ENCODE peak calls at places on chromosomes 12 and 14, in seven cellular contexts. One of them, this sample, is unnamed.

GRCh38 chr12:68240975-68241374 is 12.4 kb downstream of the IL22 start:
- DNase-seq in heart left ventricle: no peak
- DNase-seq in adrenal gland: peak
- DNase-seq in lower leg skin: no peak
- DNase-seq in HepG2: no peak
- DNase-seq in ovary: peak
- DNase-seq in thyroid gland: no peak
- DNase-seq in this sample: no peak

GRCh38 chr12:28780096-28780495 is 369.0 kb upstream of the FAR2 start:
- DNase-seq in adrenal gland: peak
- DNase-seq in ovary: no peak
- DNase-seq in thyroid gland: no peak
- DNase-seq in HepG2: peak
- DNase-seq in lower leg skin: no peak
- DNase-seq in heart left ventricle: no peak
- DNase-seq in this sample: peak

GRCh38 chr12:9406564-9407424 is 198.6 kb upstream of the PZP start:
- DNase-seq in lower leg skin: no peak
- DNase-seq in HepG2: no peak
- DNase-seq in ovary: no peak
- DNase-seq in adrenal gland: no peak
- DNase-seq in thyroid gland: no peak
- DNase-seq in heart left ventricle: no peak
- DNase-seq in this sample: no peak

GRCh38 chr14:74302160-74302628 is 540 bp downstream of the ABCD4 start:
- DNase-seq in heart left ventricle: no peak
- DNase-seq in lower leg skin: no peak
- DNase-seq in thyroid gland: peak
- DNase-seq in ovary: no peak
- DNase-seq in HepG2: peak
- DNase-seq in adrenal gland: no peak
- DNase-seq in this sample: peak

GRCh38 chr14:75823334-75823733 is 158.5 kb downstream of the TGFB3 start:
- DNase-seq in HepG2: no peak
- DNase-seq in thyroid gland: no peak
- DNase-seq in heart left ventricle: peak
- DNase-seq in ovary: no peak
- DNase-seq in adrenal gland: no peak
- DNase-seq in lower leg skin: no peak
- DNase-seq in this sample: no peak

GRCh38 chr12:113381237-113381636 is 22.4 kb downstream of the SDS start:
- DNase-seq in ovary: no peak
- DNase-seq in heart left ventricle: no peak
- DNase-seq in adrenal gland: no peak
- DNase-seq in HepG2: no peak
- DNase-seq in thyroid gland: no peak
- DNase-seq in lower leg skin: no peak
- DNase-seq in this sample: no peak

GRCh38 chr14:105059035-105059916 is 6.0 kb downstream of the GPR132 start:
- DNase-seq in HepG2: no peak
- DNase-seq in adrenal gland: no peak
- DNase-seq in thyroid gland: peak
- DNase-seq in ovary: no peak
- DNase-seq in heart left ventricle: no peak
- DNase-seq in lower leg skin: no peak
- DNase-seq in this sample: no peak

GRCh38 chr14:80350707-80351106 is 139.4 kb upstream of the DIO2 start:
- DNase-seq in ovary: no peak
- DNase-seq in HepG2: no peak
- DNase-seq in heart left ventricle: no peak
- DNase-seq in adrenal gland: no peak
- DNase-seq in thyroid gland: no peak
- DNase-seq in lower leg skin: no peak
- DNase-seq in this sample: no peak

GRCh38 chr14:36555998-36556743 is 26.2 kb downstream of the NKX2-8 start:
- DNase-seq in lower leg skin: no peak
- DNase-seq in HepG2: no peak
- DNase-seq in heart left ventricle: no peak
- DNase-seq in thyroid gland: no peak
- DNase-seq in ovary: no peak
- DNase-seq in adrenal gland: no peak
- DNase-seq in this sample: no peak

GRCh38 chr12:39505025-39505424 is 62.1 kb upstream of the KIF21A start:
- DNase-seq in HepG2: no peak
- DNase-seq in thyroid gland: no peak
- DNase-seq in lower leg skin: no peak
- DNase-seq in heart left ventricle: no peak
- DNase-seq in ovary: no peak
- DNase-seq in adrenal gland: no peak
- DNase-seq in this sample: no peak

GRCh38 chr12:29563636-29564035 is 66.2 kb upstream of the OVCH1 start:
- DNase-seq in HepG2: no peak
- DNase-seq in lower leg skin: no peak
- DNase-seq in ovary: no peak
- DNase-seq in thyroid gland: no peak
- DNase-seq in heart left ventricle: no peak
- DNase-seq in adrenal gland: peak
- DNase-seq in this sample: no peak

GRCh38 chr12:113005759-113006158 is 27.4 kb downstream of the OAS2 start:
- DNase-seq in adrenal gland: no peak
- DNase-seq in ovary: no peak
- DNase-seq in HepG2: no peak
- DNase-seq in lower leg skin: no peak
- DNase-seq in thyroid gland: no peak
- DNase-seq in heart left ventricle: no peak
- DNase-seq in this sample: peak

GRCh38 chr12:25830456-25830855 is 128.0 kb upstream of the RASSF8 start:
- DNase-seq in HepG2: no peak
- DNase-seq in adrenal gland: no peak
- DNase-seq in ovary: no peak
- DNase-seq in heart left ventricle: no peak
- DNase-seq in lower leg skin: no peak
- DNase-seq in thyroid gland: no peak
- DNase-seq in this sample: no peak

GRCh38 chr14:81252278-81252677 is 31.5 kb upstream of the GTF2A1 start:
- DNase-seq in ovary: no peak
- DNase-seq in adrenal gland: no peak
- DNase-seq in thyroid gland: no peak
- DNase-seq in HepG2: no peak
- DNase-seq in heart left ventricle: no peak
- DNase-seq in lower leg skin: no peak
- DNase-seq in this sample: no peak

GRCh38 chr14:46902837-46903236 is 251.3 kb upstream of the RPL10L start:
- DNase-seq in lower leg skin: no peak
- DNase-seq in thyroid gland: no peak
- DNase-seq in HepG2: no peak
- DNase-seq in ovary: no peak
- DNase-seq in adrenal gland: no peak
- DNase-seq in heart left ventricle: no peak
- DNase-seq in this sample: no peak

GRCh38 chr12:89949457-89950195 is 241.0 kb upstream of the ATP2B1 start:
- DNase-seq in adrenal gland: no peak
- DNase-seq in ovary: no peak
- DNase-seq in thyroid gland: no peak
- DNase-seq in HepG2: peak
- DNase-seq in heart left ventricle: no peak
- DNase-seq in lower leg skin: no peak
- DNase-seq in this sample: peak

GRCh38 chr14:92783813-92784431 is 10.2 kb upstream of the GOLGA5 start:
- DNase-seq in ovary: no peak
- DNase-seq in HepG2: peak
- DNase-seq in heart left ventricle: no peak
- DNase-seq in lower leg skin: no peak
- DNase-seq in thyroid gland: no peak
- DNase-seq in adrenal gland: no peak
- DNase-seq in this sample: no peak

DNA sequence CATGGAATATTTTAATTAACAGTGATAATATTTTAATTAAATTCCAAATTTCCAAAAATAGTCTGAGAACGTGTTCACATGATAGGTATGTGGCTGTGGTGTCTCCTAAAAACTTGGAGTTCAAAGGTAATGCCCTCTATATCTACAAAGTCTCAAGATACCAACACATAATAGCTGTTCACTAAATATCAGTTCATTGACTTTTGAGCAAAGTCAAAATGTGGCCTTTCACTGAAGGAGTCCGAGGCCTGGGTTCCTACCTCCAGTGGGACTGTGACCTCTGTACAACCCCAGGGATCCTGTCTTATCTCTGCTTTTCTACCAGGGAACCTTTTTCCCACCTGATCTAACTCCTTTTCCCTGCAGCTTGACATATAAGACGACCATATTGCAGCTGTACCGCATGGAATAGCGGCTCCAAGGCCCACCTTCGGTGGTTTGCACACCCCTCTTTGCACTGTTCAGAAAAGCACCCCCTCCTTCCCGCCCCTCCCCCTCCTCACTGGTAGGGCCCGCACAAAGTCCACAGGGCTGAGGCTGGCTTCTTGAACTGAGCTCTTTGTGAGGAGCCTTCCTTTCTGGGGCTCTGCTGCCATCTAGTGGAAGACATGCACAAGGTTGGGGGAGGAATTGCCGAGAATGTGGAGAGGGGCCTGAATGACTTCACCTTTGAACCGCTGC is 3.1 kb downstream of the CCND2 start:
- DNase-seq in adrenal gland: peak
- DNase-seq in thyroid gland: peak
- DNase-seq in ovary: peak
- DNase-seq in heart left ventricle: peak
- DNase-seq in lower leg skin: peak
- DNase-seq in HepG2: peak
- DNase-seq in this sample: peak
- TF ChIP-seq POLR2A in adrenal gland: peak
- TF ChIP-seq POLR2A in thyroid gland: peak
- TF ChIP-seq POLR2A in ovary: no peak
- TF ChIP-seq POLR2A in heart left ventricle: no peak
- TF ChIP-seq POLR2A in lower leg skin: no peak
- TF ChIP-seq POLR2A in HepG2: no peak
- TF ChIP-seq POLR2A in this sample: no peak

DNA sequence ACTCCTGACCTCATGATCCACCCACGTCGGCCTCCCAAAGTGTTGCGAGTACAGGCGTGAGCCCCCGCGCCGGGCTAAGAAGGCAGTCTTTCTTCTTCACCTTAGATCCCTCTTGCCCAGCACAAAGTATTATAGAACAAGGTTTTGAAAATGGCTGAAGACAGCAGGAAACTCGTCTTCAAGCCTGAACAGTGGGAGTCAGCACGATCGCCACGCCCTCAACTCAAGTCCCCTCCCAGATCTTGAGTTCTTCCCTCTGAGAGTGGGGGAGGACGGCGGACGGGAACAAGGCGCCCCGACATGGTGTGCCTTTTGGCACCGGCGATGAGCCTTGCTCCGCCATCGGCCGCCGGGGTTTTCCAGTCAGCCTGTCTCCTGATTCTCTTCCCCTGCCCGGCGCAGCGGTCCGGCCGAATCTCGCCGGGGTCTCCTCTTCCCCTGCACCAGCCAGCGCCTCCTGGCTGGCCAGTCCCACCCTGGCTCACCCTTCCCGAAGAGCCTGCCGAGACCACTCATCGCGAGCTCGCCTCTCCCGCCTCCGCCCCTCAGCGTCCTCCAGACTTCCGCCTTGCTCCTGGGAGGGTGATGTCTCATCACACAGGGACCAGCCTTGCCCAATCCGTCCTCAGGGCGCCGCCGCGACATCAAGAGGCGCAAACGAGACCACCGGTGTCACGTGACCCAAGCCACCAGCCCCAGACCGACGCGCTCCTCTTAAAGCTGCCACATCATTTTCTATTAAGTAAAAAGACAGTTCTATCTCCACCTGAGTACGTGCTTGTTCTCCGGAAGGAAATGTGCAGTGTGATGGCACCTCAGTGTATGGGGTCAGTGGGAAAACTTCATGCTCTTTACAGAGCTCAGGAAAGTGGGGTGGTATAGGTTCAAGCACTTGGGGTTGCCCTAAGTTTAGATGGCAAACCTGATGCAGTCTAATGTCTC is at the start of gene CHMP4A:
- DNase-seq in ovary: peak
- DNase-seq in heart left ventricle: peak
- DNase-seq in thyroid gland: peak
- DNase-seq in adrenal gland: peak
- DNase-seq in HepG2: peak
- DNase-seq in lower leg skin: peak
- DNase-seq in this sample: peak
- TF ChIP-seq POLR2A in ovary: peak
- TF ChIP-seq POLR2A in heart left ventricle: peak
- TF ChIP-seq POLR2A in thyroid gland: peak
- TF ChIP-seq POLR2A in adrenal gland: peak
- TF ChIP-seq POLR2A in HepG2: peak
- TF ChIP-seq POLR2A in lower leg skin: no peak
- TF ChIP-seq POLR2A in this sample: peak

DNA sequence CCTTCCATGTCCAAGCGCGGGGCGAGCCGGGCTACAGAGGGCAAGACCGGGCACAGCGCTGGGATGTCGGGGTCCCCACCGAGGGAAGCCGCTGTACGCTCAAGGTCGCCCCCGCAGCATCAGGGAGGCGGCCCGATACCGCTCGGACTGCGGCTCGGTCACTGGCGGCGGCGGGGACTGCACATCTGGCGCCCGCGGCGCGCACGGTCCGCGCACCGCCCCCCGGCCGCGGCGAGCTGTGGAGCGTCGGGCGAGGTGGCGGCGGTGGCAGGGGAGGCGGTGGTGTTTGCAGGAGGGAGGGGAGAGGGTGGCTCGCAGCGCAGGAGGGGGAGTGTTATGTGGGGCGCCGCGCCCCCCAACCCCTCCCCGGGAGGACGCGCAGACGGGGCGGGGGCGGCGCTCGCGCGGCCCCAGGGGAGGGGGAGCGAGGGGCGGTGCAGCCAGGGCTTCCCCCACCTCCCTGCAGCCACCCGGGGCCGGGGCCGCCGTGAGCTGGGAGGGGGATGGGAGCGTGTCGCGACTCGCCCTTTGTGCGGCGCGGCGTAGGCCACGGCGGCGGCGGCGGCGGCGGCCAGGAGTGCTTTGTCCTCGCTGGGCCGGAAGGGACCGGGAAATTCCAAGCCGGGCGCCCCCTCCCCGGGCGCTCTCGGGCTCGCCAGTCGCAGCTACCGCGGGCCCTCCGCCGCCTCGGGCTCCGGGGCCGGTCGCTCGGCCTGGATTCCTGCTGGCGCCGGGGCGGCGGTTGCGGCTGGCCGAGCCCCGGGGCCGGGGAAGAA is at the start of gene NUAK1:
- DNase-seq in thyroid gland: peak
- DNase-seq in lower leg skin: peak
- DNase-seq in heart left ventricle: peak
- DNase-seq in ovary: peak
- DNase-seq in adrenal gland: peak
- DNase-seq in HepG2: no peak
- DNase-seq in this sample: peak
- TF ChIP-seq POLR2A in thyroid gland: peak
- TF ChIP-seq POLR2A in lower leg skin: no peak
- TF ChIP-seq POLR2A in heart left ventricle: peak
- TF ChIP-seq POLR2A in ovary: no peak
- TF ChIP-seq POLR2A in adrenal gland: no peak
- TF ChIP-seq POLR2A in HepG2: no peak
- TF ChIP-seq POLR2A in this sample: peak

DNA sequence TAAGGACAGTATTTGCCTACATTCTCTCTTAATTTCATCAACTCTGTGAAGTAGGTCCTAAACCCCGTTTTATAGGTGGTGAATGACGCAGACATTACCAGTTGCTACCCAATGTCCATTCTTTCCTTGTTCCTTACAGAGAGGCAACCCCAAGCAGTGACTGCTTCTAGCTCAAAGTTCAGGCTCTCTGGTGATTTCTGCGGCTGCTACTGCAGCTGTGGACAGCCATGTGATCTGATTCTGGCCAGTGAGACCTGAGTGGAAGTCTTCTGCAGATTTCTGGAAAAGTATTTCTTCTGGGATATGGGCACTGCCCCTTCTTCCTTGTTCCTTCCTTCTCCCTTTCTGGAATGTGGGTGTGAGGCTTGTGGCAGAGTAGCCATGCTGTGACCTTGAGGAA is 82.9 kb downstream of the ARF6 start:
- DNase-seq in adrenal gland: no peak
- DNase-seq in lower leg skin: peak
- DNase-seq in HepG2: no peak
- DNase-seq in heart left ventricle: no peak
- DNase-seq in ovary: no peak
- DNase-seq in thyroid gland: no peak
- DNase-seq in this sample: no peak
- TF ChIP-seq POLR2A in adrenal gland: no peak
- TF ChIP-seq POLR2A in lower leg skin: no peak
- TF ChIP-seq POLR2A in HepG2: no peak
- TF ChIP-seq POLR2A in heart left ventricle: no peak
- TF ChIP-seq POLR2A in ovary: no peak
- TF ChIP-seq POLR2A in thyroid gland: no peak
- TF ChIP-seq POLR2A in this sample: no peak